ENCODE peak calls at places on chromosomes 16 and 17, in five cellular contexts. P is small intestine, G is uterus, T is IMR-90, M is heart left ventricle. H is an unnamed sample. For H3K36me3, the result is how much of the 10 kb centered on the place peaks cover.

GRCh38 chr17:3647769-3648540 is 11.4 kb downstream of the CTNS start:
- DNase-seq in T (peak), M (no peak), G (no peak), P (peak), H (no peak)

GRCh38 chr17:8121531-8122390 is 2.1 kb downstream of the HES7 start:
- DNase-seq in P (peak), M (no peak), G (peak), T (peak), H (peak)

GRCh38 chr17:42135151-42135550 is 12.5 kb downstream of the HSPB9 start:
- DNase-seq in G (no peak), M (no peak), P (no peak), T (no peak), H (no peak)

GRCh38 chr16:11597268-11597690 is 10.6 kb upstream of the LITAF start:
- DNase-seq in G (no peak), T (no peak), M (no peak), P (peak), H (peak)

GRCh38 chr16:11488304-11488703 is 98.4 kb downstream of the LITAF start:
- DNase-seq in P (no peak), M (no peak), G (no peak), T (no peak), H (no peak)

GRCh38 chr17:81329279-81329926 is 34.3 kb upstream of the SLC38A10 start:
- DNase-seq in T (peak), P (peak), M (peak), G (peak), H (peak)

GRCh38 chr17:4509402-4509801 is 10.7 kb downstream of the SPNS2 start:
- DNase-seq in G (no peak), P (no peak), T (no peak), M (no peak), H (no peak)

GRCh38 chr16:87739801-87740200 is 26.0 kb downstream of the KLHDC4 start:
- DNase-seq in M (no peak), T (no peak), P (no peak), G (no peak), H (no peak)

GRCh38 chr16:66325977-66326376 is 40.5 kb upstream of the CDH5 start:
- DNase-seq in M (no peak), T (no peak), G (no peak), P (no peak), H (no peak)

GRCh38 chr16:30051518-30051917 is 14.0 kb upstream of the ALDOA start:
- DNase-seq in T (peak), M (no peak), G (no peak), P (no peak), H (peak)

GRCh38 chr16:89442990-89443726 is 47.2 kb downstream of the ANKRD11 start:
- DNase-seq in G (peak), M (no peak), T (peak), P (peak), H (no peak)

GRCh38 chr16:89936981-89937380 is 11.6 kb upstream of the DEF8 start:
- DNase-seq in G (no peak), M (peak), T (no peak), P (no peak), H (no peak)

GRCh38 chr16:67110136-67110847 is 551 bp downstream of the PHAF1 start:
- DNase-seq in M (no peak), T (no peak), P (peak), G (no peak), H (peak)

GRCh38 chr17:20095366-20096080 is 86.4 kb downstream of the SPECC1 start:
- DNase-seq in P (peak), G (peak), M (peak), T (peak), H (no peak)

GRCh38 chr17:79006001-79006400 is 3.6 kb downstream of the CANT1 start:
- DNase-seq in M (no peak), P (peak), T (no peak), G (peak), H (peak)

GRCh38 chr16:89658221-89658879 is 714 bp downstream of the SPATA33 start:
- DNase-seq in G (no peak), P (peak), T (no peak), M (no peak), H (no peak)

GRCh38 chr16:83954577-83955016 is 1.6 kb downstream of the OSGIN1 start:
- DNase-seq in G (peak), P (peak), M (peak), T (peak), H (no peak)

GRCh38 chr16:82761858-82762257 is 135.1 kb downstream of the CDH13 start:
- DNase-seq in P (peak), T (peak), M (no peak), G (no peak), H (peak)

GRCh38 chr17:2084766-2085647 is 30.1 kb downstream of the HIC1 start:
- DNase-seq in P (peak), G (peak), M (no peak), T (peak), H (peak)

GRCh38 chr17:67534941-67535340 is 157.9 kb downstream of the PITPNC1 start:
- DNase-seq in P (no peak), G (no peak), M (no peak), T (no peak), H (no peak)

GRCh38 chr16:67941469-67942199 is 2.3 kb downstream of the LCAT start:
- DNase-seq in G (no peak), P (no peak), M (no peak), T (no peak), H (no peak)

GRCh38 chr17:31678431-31678830 is 180.6 kb downstream of the COPRS start:
- DNase-seq in T (peak), P (no peak), M (peak), G (no peak), H (no peak)

GRCh38 chr16:29807426-29808218 is 1.3 kb downstream of the MAZ start:
- DNase-seq in P (peak), M (peak), T (peak), G (peak), H (peak)

GRCh38 chr17:14458724-14459123 is 157.8 kb downstream of the HS3ST3B1 start:
- DNase-seq in G (no peak), P (no peak), T (no peak), M (no peak), H (no peak)

GRCh38 chr17:47660064-47660492 is 10.4 kb downstream of the KPNB1 start:
- DNase-seq in G (no peak), M (no peak), T (no peak), P (peak), H (no peak)

GRCh38 chr16:3401719-3402397 is 843 bp downstream of the ZNF174 start:
- DNase-seq in T (peak), P (no peak), M (no peak), G (no peak), H (no peak)

GRCh38 chr17:79188048-79188447 is 113.4 kb downstream of the ENGASE start:
- DNase-seq in G (no peak), T (no peak), P (no peak), M (no peak), H (peak)

GRCh38 chr17:83200231-83200699 is 120.9 kb downstream of the METRNL start:
- DNase-seq in P (peak), T (peak), M (peak), G (peak), H (peak)

GRCh38 chr17:63785556-63785955 is 11.6 kb downstream of the DDX42 start:
- DNase-seq in P (no peak), M (no peak), T (peak), G (no peak), H (no peak)

GRCh38 chr17:63792055-63792729 is 18.2 kb downstream of the DDX42 start:
- DNase-seq in G (no peak), P (no peak), M (no peak), T (no peak), H (no peak)

GRCh38 chr17:63786961-63787711 is 13.2 kb downstream of the DDX42 start:
- DNase-seq in P (peak), G (no peak), T (no peak), M (no peak), H (no peak)

GRCh38 chr17:63786117-63786516 is 12.1 kb downstream of the DDX42 start:
- DNase-seq in P (no peak), G (no peak), M (no peak), T (no peak), H (no peak)

GRCh38 chr17:63790057-63790456 is 16.1 kb downstream of the DDX42 start:
- DNase-seq in M (no peak), G (no peak), T (no peak), P (no peak), H (no peak)
- H3K36me3 ChIP-seq in M (under half), G (under half), T (half or more), P (under half), H (under half)

GRCh38 chr17:28911411-28912045 is 8.6 kb upstream of the DHRS13 start:
- DNase-seq in P (no peak), G (no peak), T (no peak), M (no peak), H (no peak)
- H3K36me3 ChIP-seq in P (under half), G (under half), T (half or more), M (under half), H (under half)

GRCh38 chr16:8923199-8923598 is 40.5 kb downstream of the USP7 start:
- DNase-seq in G (no peak), T (no peak), P (no peak), M (no peak), H (no peak)

GRCh38 chr16:8925455-8925854 is 38.3 kb downstream of the USP7 start:
- DNase-seq in M (no peak), P (no peak), G (no peak), T (no peak), H (no peak)

GRCh38 chr16:8921626-8921984 is 39.5 kb downstream of the LITAFD start:
- DNase-seq in M (no peak), P (no peak), G (no peak), T (no peak), H (no peak)

GRCh38 chr16:8926827-8927226 is 36.9 kb downstream of the USP7 start:
- DNase-seq in M (no peak), T (no peak), G (no peak), P (peak), H (peak)

GRCh38 chr16:8924214-8924613 is 39.5 kb downstream of the USP7 start:
- DNase-seq in G (no peak), P (peak), T (no peak), M (no peak), H (peak)
- H3K36me3 ChIP-seq in G (under half), P (under half), T (under half), M (under half), H (under half)

DNA sequence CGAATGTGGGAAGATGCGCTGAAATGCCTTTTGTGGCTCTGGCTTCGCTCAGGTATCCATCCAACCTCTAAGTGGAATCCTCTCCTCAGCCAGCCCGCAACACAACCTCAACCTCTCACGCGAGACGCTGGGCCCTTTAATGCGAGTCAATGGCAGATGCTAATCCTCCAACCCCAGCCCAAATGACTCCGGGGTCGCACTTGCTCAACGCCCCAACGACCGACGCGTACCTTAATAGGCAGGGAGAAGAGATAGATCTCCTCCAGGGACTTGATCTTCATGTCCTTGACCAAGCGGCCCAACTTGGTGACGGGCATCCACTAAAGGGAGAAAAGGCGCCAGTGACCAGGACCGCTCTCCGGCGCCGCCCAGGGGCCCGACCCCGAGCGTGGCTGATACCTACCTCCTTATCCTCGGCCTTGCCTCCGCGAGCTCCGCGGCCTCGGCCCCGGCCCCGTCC is 550 bp downstream of the RPS2 start:
- DNase-seq in M (peak), T (no peak), P (peak), G (no peak), H (no peak)
- H3K36me3 ChIP-seq in M (under half), T (under half), P (under half), G (under half), H (under half)

GRCh38 chr17:37079735-37080134 is 131.0 kb downstream of the AATF start:
- DNase-seq in P (no peak), M (no peak), T (peak), G (no peak), H (no peak)

GRCh38 chr17:37082461-37082860 is 133.7 kb downstream of the AATF start:
- DNase-seq in M (no peak), G (no peak), P (no peak), T (no peak), H (no peak)

GRCh38 chr17:37082985-37083384 is 134.2 kb downstream of the AATF start:
- DNase-seq in G (no peak), P (no peak), M (no peak), T (no peak), H (no peak)

GRCh38 chr17:37081287-37081686 is 132.5 kb downstream of the AATF start:
- DNase-seq in T (no peak), P (no peak), G (no peak), M (no peak), H (no peak)

GRCh38 chr17:37079065-37079708 is 130.4 kb downstream of the AATF start:
- DNase-seq in G (no peak), P (no peak), M (no peak), T (no peak), H (no peak)
- H3K36me3 ChIP-seq in G (under half), P (under half), M (under half), T (under half), H (under half)